ENCODE peak calls at places on chromosomes 11 and 22, in eight cellular contexts. F, I, P, T, R, A, B and C are unnamed samples.
A peak's percentile ranks its signal among the peaks of the same experiment; 100 is the strongest.

GRCh38 chr22:29003975-29004646 is 57.5 kb downstream of the C22orf31 start:
- DNase-seq in F (no peak), I (no peak), P (no peak), T (peak; percentile 26), R (no peak), A (no peak), B (no peak), C (peak; percentile 12)

GRCh38 chr11:34650528-34650927 is 29.6 kb downstream of the EHF start:
- DNase-seq in F (no peak), I (no peak), P (no peak), T (no peak), R (peak; percentile 79), A (peak; percentile 62), B (peak; percentile 21), C (no peak)

GRCh38 chr11:73233211-73233610 is 15.1 kb downstream of the P2RY2 start:
- DNase-seq in F (no peak), I (no peak), P (no peak), T (no peak), R (no peak), A (no peak), B (no peak), C (no peak)

GRCh38 chr22:48797731-48798130 is 1029.9 kb downstream of the BRD1 start:
- DNase-seq in F (no peak), I (no peak), P (no peak), T (no peak), R (no peak), A (no peak), B (no peak), C (no peak)

GRCh38 chr11:112718483-112718882 is 242.7 kb upstream of the NCAM1 start:
- DNase-seq in F (no peak), I (no peak), P (no peak), T (no peak), R (no peak), A (no peak), B (no peak), C (no peak)

GRCh38 chr11:2736577-2737225 is 36.9 kb upstream of the KCNQ1OT1 start:
- DNase-seq in F (no peak), I (no peak), P (no peak), T (no peak), R (no peak), A (no peak), B (no peak), C (no peak)

GRCh38 chr11:14021738-14022137 is 59.2 kb downstream of the SPON1 start:
- DNase-seq in F (no peak), I (no peak), P (no peak), T (no peak), R (no peak), A (no peak), B (no peak), C (no peak)

GRCh38 chr11:61281581-61282250 is 13.4 kb downstream of the VWCE start:
- DNase-seq in F (peak; percentile 32), I (no peak), P (peak; percentile 81), T (peak; percentile 54), R (peak; percentile 53), A (no peak), B (no peak), C (peak; percentile 63)

GRCh38 chr11:63906585-63906984 is 10.4 kb downstream of the RCOR2 start:
- DNase-seq in F (no peak), I (no peak), P (peak; percentile 53), T (peak; percentile 45), R (peak; percentile 27), A (no peak), B (peak; percentile 32), C (peak; percentile 45)

GRCh38 chr22:49331878-49332277 is 495.8 kb downstream of the BRD1 start:
- DNase-seq in F (no peak), I (no peak), P (no peak), T (no peak), R (no peak), A (no peak), B (no peak), C (no peak)

GRCh38 chr11:67668191-67668551 is 6.3 kb downstream of the ALDH3B2 start:
- DNase-seq in F (no peak), I (no peak), P (no peak), T (no peak), R (no peak), A (no peak), B (no peak), C (no peak)

GRCh38 chr11:73761403-73761945 is 600 bp upstream of the RAB6A start:
- DNase-seq in F (no peak), I (no peak), P (no peak), T (no peak), R (no peak), A (no peak), B (no peak), C (no peak)

GRCh38 chr11:74896311-74896710 is 52.6 kb downstream of the XRRA1 start:
- DNase-seq in F (no peak), I (no peak), P (no peak), T (no peak), R (no peak), A (no peak), B (no peak), C (no peak)

GRCh38 chr11:116219171-116219635 is 553.6 kb downstream of the BUD13 start:
- DNase-seq in F (no peak), I (no peak), P (no peak), T (no peak), R (no peak), A (no peak), B (no peak), C (no peak)

GRCh38 chr22:31923166-31923565 is 21.2 kb upstream of the YWHAH start:
- DNase-seq in F (no peak), I (no peak), P (peak; percentile 13), T (no peak), R (no peak), A (no peak), B (no peak), C (no peak)

GRCh38 chr11:112831041-112831440 is 130.2 kb upstream of the NCAM1 start:
- DNase-seq in F (no peak), I (no peak), P (no peak), T (no peak), R (no peak), A (no peak), B (no peak), C (no peak)

GRCh38 chr22:35568751-35569725 is 28.4 kb downstream of the RASD2 start:
- DNase-seq in F (no peak), I (no peak), P (no peak), T (peak; percentile 79), R (peak; percentile 61), A (no peak), B (no peak), C (peak; percentile 90)

GRCh38 chr22:37476389-37477329 is 9.5 kb downstream of the MFNG start:
- DNase-seq in F (no peak), I (no peak), P (no peak), T (no peak), R (no peak), A (no peak), B (no peak), C (no peak)

GRCh38 chr11:13289081-13289480 is 11.5 kb downstream of the BMAL1 start:
- DNase-seq in F (no peak), I (no peak), P (no peak), T (no peak), R (peak; percentile 10), A (no peak), B (no peak), C (no peak)

GRCh38 chr22:49959782-49960158 is 802 bp upstream of the PIM3 start:
- DNase-seq in F (no peak), I (no peak), P (no peak), T (peak; percentile 44), R (no peak), A (no peak), B (no peak), C (no peak)

GRCh38 chr11:12673601-12673923 is 659 bp upstream of the TEAD1 start:
- DNase-seq in F (no peak), I (no peak), P (no peak), T (no peak), R (no peak), A (no peak), B (no peak), C (no peak)

GRCh38 chr11:111631034-111631665 is 28.9 kb downstream of the SIK2 start:
- DNase-seq in F (no peak), I (no peak), P (no peak), T (no peak), R (no peak), A (no peak), B (no peak), C (peak; percentile 1)

GRCh38 chr22:20526628-20527355 is 19.4 kb downstream of the MED15 start:
- DNase-seq in F (no peak), I (no peak), P (no peak), T (no peak), R (peak; percentile 77), A (no peak), B (no peak), C (no peak)

GRCh38 chr11:47057374-47057773 is 119.3 kb downstream of the ARFGAP2 start:
- DNase-seq in F (no peak), I (no peak), P (no peak), T (no peak), R (peak; percentile 55), A (no peak), B (no peak), C (peak; percentile 50)